ENCODE peak calls at places on chromosomes 6 and 20, in six cellular contexts. One of them, this sample, is unnamed.

GRCh38 chr6:90319979-90320667 is 23.5 kb upstream of the BACH2 start:
- DNase-seq in CD8-positive, alpha-beta T cell: no peak
- DNase-seq in HFF-Myc: no peak
- DNase-seq in psoas muscle: no peak
- DNase-seq in uterus: no peak
- DNase-seq in epithelial cell of esophagus: no peak
- DNase-seq in this sample: no peak

GRCh38 chr20:45105317-45105716 is 4.4 kb upstream of the KCNS1 start:
- DNase-seq in CD8-positive, alpha-beta T cell: no peak
- DNase-seq in HFF-Myc: no peak
- DNase-seq in psoas muscle: no peak
- DNase-seq in uterus: no peak
- DNase-seq in epithelial cell of esophagus: no peak
- DNase-seq in this sample: no peak

GRCh38 chr6:129197154-129197553 is 314.2 kb downstream of the LAMA2 start:
- DNase-seq in CD8-positive, alpha-beta T cell: no peak
- DNase-seq in HFF-Myc: no peak
- DNase-seq in psoas muscle: no peak
- DNase-seq in uterus: no peak
- DNase-seq in epithelial cell of esophagus: no peak
- DNase-seq in this sample: no peak

GRCh38 chr20:9886227-9886626 is 47.4 kb upstream of the PAK5 start:
- DNase-seq in CD8-positive, alpha-beta T cell: no peak
- DNase-seq in HFF-Myc: peak; percentile 12
- DNase-seq in psoas muscle: no peak
- DNase-seq in uterus: no peak
- DNase-seq in epithelial cell of esophagus: no peak
- DNase-seq in this sample: no peak

GRCh38 chr6:161303628-161304340 is 29.9 kb upstream of the AGPAT4 start:
- DNase-seq in CD8-positive, alpha-beta T cell: no peak
- DNase-seq in HFF-Myc: no peak
- DNase-seq in psoas muscle: no peak
- DNase-seq in uterus: no peak
- DNase-seq in epithelial cell of esophagus: peak; percentile 34
- DNase-seq in this sample: peak; percentile 78

GRCh38 chr20:6651016-6651415 is 116.5 kb upstream of the BMP2 start:
- DNase-seq in CD8-positive, alpha-beta T cell: no peak
- DNase-seq in HFF-Myc: no peak
- DNase-seq in psoas muscle: peak; percentile 69
- DNase-seq in uterus: peak; percentile 71
- DNase-seq in epithelial cell of esophagus: peak; percentile 89
- DNase-seq in this sample: no peak

GRCh38 chr20:35611482-35611881 is 4.1 kb upstream of the SPAG4 start:
- DNase-seq in CD8-positive, alpha-beta T cell: no peak
- DNase-seq in HFF-Myc: no peak
- DNase-seq in psoas muscle: no peak
- DNase-seq in uterus: no peak
- DNase-seq in epithelial cell of esophagus: no peak
- DNase-seq in this sample: no peak

GRCh38 chr20:47809561-47809960 is 24.3 kb upstream of the SULF2 start:
- DNase-seq in CD8-positive, alpha-beta T cell: no peak
- DNase-seq in HFF-Myc: peak; percentile 51
- DNase-seq in psoas muscle: no peak
- DNase-seq in uterus: peak; percentile 20
- DNase-seq in epithelial cell of esophagus: peak; percentile 96
- DNase-seq in this sample: no peak

GRCh38 chr6:144500886-144501285 is 215.8 kb downstream of the UTRN start:
- DNase-seq in CD8-positive, alpha-beta T cell: no peak
- DNase-seq in HFF-Myc: no peak
- DNase-seq in psoas muscle: no peak
- DNase-seq in uterus: no peak
- DNase-seq in epithelial cell of esophagus: no peak
- DNase-seq in this sample: no peak

GRCh38 chr20:64102647-64103354 is 4.6 kb downstream of the NPBWR2 start:
- DNase-seq in CD8-positive, alpha-beta T cell: no peak
- DNase-seq in HFF-Myc: no peak
- DNase-seq in psoas muscle: peak; percentile 13
- DNase-seq in uterus: no peak
- DNase-seq in epithelial cell of esophagus: no peak
- DNase-seq in this sample: no peak

GRCh38 chr6:46204880-46205650 is 34.3 kb upstream of the ENPP5 start:
- DNase-seq in CD8-positive, alpha-beta T cell: no peak
- DNase-seq in HFF-Myc: no peak
- DNase-seq in psoas muscle: no peak
- DNase-seq in uterus: no peak
- DNase-seq in epithelial cell of esophagus: no peak
- DNase-seq in this sample: no peak

GRCh38 chr6:46203388-46203787 is 32.6 kb upstream of the ENPP5 start:
- DNase-seq in CD8-positive, alpha-beta T cell: no peak
- DNase-seq in HFF-Myc: no peak
- DNase-seq in psoas muscle: no peak
- DNase-seq in uterus: no peak
- DNase-seq in epithelial cell of esophagus: no peak
- DNase-seq in this sample: no peak

GRCh38 chr6:46208303-46208702 is 37.5 kb upstream of the ENPP5 start:
- DNase-seq in CD8-positive, alpha-beta T cell: no peak
- DNase-seq in HFF-Myc: no peak
- DNase-seq in psoas muscle: no peak
- DNase-seq in uterus: no peak
- DNase-seq in epithelial cell of esophagus: no peak
- DNase-seq in this sample: no peak

GRCh38 chr6:46210294-46210693 is 39.5 kb upstream of the ENPP5 start:
- DNase-seq in CD8-positive, alpha-beta T cell: no peak
- DNase-seq in HFF-Myc: no peak
- DNase-seq in psoas muscle: no peak
- DNase-seq in uterus: no peak
- DNase-seq in epithelial cell of esophagus: peak; percentile 5
- DNase-seq in this sample: no peak

GRCh38 chr6:46207174-46207573 is 36.4 kb upstream of the ENPP5 start:
- DNase-seq in CD8-positive, alpha-beta T cell: no peak
- DNase-seq in HFF-Myc: no peak
- DNase-seq in psoas muscle: no peak
- DNase-seq in uterus: no peak
- DNase-seq in epithelial cell of esophagus: no peak
- DNase-seq in this sample: no peak
- TF ChIP-seq CTCF in CD8-positive, alpha-beta T cell: no peak
- TF ChIP-seq CTCF in HFF-Myc: no peak
- TF ChIP-seq CTCF in psoas muscle: peak; percentile 20
- TF ChIP-seq CTCF in uterus: no peak
- TF ChIP-seq CTCF in epithelial cell of esophagus: no peak
- TF ChIP-seq CTCF in this sample: no peak

GRCh38 chr20:58215116-58215515 is 13.3 kb downstream of the ANKRD60 start:
- DNase-seq in CD8-positive, alpha-beta T cell: no peak
- DNase-seq in HFF-Myc: no peak
- DNase-seq in psoas muscle: no peak
- DNase-seq in uterus: no peak
- DNase-seq in epithelial cell of esophagus: peak; percentile 10
- DNase-seq in this sample: no peak

GRCh38 chr20:58213716-58214115 is 14.7 kb downstream of the ANKRD60 start:
- DNase-seq in CD8-positive, alpha-beta T cell: no peak
- DNase-seq in HFF-Myc: no peak
- DNase-seq in psoas muscle: no peak
- DNase-seq in uterus: no peak
- DNase-seq in epithelial cell of esophagus: no peak
- DNase-seq in this sample: no peak

GRCh38 chr20:58214310-58214709 is 14.1 kb downstream of the ANKRD60 start:
- DNase-seq in CD8-positive, alpha-beta T cell: no peak
- DNase-seq in HFF-Myc: no peak
- DNase-seq in psoas muscle: no peak
- DNase-seq in uterus: no peak
- DNase-seq in epithelial cell of esophagus: no peak
- DNase-seq in this sample: no peak

GRCh38 chr20:58212636-58213035 is 15.8 kb downstream of the ANKRD60 start:
- DNase-seq in CD8-positive, alpha-beta T cell: no peak
- DNase-seq in HFF-Myc: no peak
- DNase-seq in psoas muscle: no peak
- DNase-seq in uterus: no peak
- DNase-seq in epithelial cell of esophagus: no peak
- DNase-seq in this sample: no peak

GRCh38 chr20:58213112-58213511 is 15.3 kb downstream of the ANKRD60 start:
- DNase-seq in CD8-positive, alpha-beta T cell: no peak
- DNase-seq in HFF-Myc: no peak
- DNase-seq in psoas muscle: no peak
- DNase-seq in uterus: no peak
- DNase-seq in epithelial cell of esophagus: no peak
- DNase-seq in this sample: no peak
- TF ChIP-seq CTCF in CD8-positive, alpha-beta T cell: no peak
- TF ChIP-seq CTCF in HFF-Myc: peak; percentile 19
- TF ChIP-seq CTCF in psoas muscle: no peak
- TF ChIP-seq CTCF in uterus: no peak
- TF ChIP-seq CTCF in epithelial cell of esophagus: peak; percentile 19
- TF ChIP-seq CTCF in this sample: peak; percentile 27

GRCh38 chr20:42191140-42191860 is 573.1 kb upstream of the CHD6 start:
- DNase-seq in CD8-positive, alpha-beta T cell: no peak
- DNase-seq in HFF-Myc: no peak
- DNase-seq in psoas muscle: no peak
- DNase-seq in uterus: no peak
- DNase-seq in epithelial cell of esophagus: peak; percentile 23
- DNase-seq in this sample: no peak
- TF ChIP-seq CTCF in CD8-positive, alpha-beta T cell: no peak
- TF ChIP-seq CTCF in HFF-Myc: no peak
- TF ChIP-seq CTCF in psoas muscle: no peak
- TF ChIP-seq CTCF in uterus: no peak
- TF ChIP-seq CTCF in epithelial cell of esophagus: no peak
- TF ChIP-seq CTCF in this sample: no peak

DNA sequence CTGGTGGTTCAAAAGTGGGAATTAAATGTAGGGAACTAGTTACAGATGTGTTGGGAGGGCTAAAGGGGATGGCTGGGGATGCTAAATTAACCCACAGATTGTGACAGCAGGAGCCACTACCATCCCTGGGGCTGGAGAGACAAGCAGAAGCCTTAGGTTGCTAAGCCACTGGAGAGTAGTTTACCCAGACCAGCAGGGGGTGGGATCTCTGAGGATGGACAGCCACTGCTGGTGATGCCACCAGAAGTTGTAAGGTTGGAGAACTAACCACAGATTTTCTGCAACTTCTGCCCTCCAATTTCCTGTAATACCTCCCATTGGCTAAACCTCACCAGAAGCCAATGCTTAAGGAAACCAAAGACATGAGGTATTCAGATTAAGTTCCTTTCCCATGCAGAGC is 139.6 kb upstream of the NOX3 start:
- DNase-seq in CD8-positive, alpha-beta T cell: no peak
- DNase-seq in HFF-Myc: no peak
- DNase-seq in psoas muscle: no peak
- DNase-seq in uterus: no peak
- DNase-seq in epithelial cell of esophagus: no peak
- DNase-seq in this sample: no peak
- TF ChIP-seq CTCF in CD8-positive, alpha-beta T cell: no peak
- TF ChIP-seq CTCF in HFF-Myc: no peak
- TF ChIP-seq CTCF in psoas muscle: no peak
- TF ChIP-seq CTCF in uterus: no peak
- TF ChIP-seq CTCF in epithelial cell of esophagus: no peak
- TF ChIP-seq CTCF in this sample: no peak

GRCh38 chr20:62208805-62209755 is 11.0 kb downstream of the HRH3 start:
- DNase-seq in CD8-positive, alpha-beta T cell: no peak
- DNase-seq in HFF-Myc: no peak
- DNase-seq in psoas muscle: peak; percentile 51
- DNase-seq in uterus: no peak
- DNase-seq in epithelial cell of esophagus: no peak
- DNase-seq in this sample: no peak
- TF ChIP-seq CTCF in CD8-positive, alpha-beta T cell: no peak
- TF ChIP-seq CTCF in HFF-Myc: peak; percentile 7
- TF ChIP-seq CTCF in psoas muscle: peak; percentile 41
- TF ChIP-seq CTCF in uterus: no peak
- TF ChIP-seq CTCF in epithelial cell of esophagus: peak; percentile 20
- TF ChIP-seq CTCF in this sample: no peak

GRCh38 chr6:35599761-35600658 is 87.3 kb upstream of the TULP1 start:
- DNase-seq in CD8-positive, alpha-beta T cell: no peak
- DNase-seq in HFF-Myc: no peak
- DNase-seq in psoas muscle: no peak
- DNase-seq in uterus: no peak
- DNase-seq in epithelial cell of esophagus: no peak
- DNase-seq in this sample: no peak

GRCh38 chr6:35600659-35601125 is 88.0 kb upstream of the TULP1 start:
- DNase-seq in CD8-positive, alpha-beta T cell: no peak
- DNase-seq in HFF-Myc: no peak
- DNase-seq in psoas muscle: no peak
- DNase-seq in uterus: no peak
- DNase-seq in epithelial cell of esophagus: no peak
- DNase-seq in this sample: no peak

GRCh38 chr6:35603326-35604202 is 85.2 kb downstream of the FKBP5 start:
- DNase-seq in CD8-positive, alpha-beta T cell: no peak
- DNase-seq in HFF-Myc: no peak
- DNase-seq in psoas muscle: no peak
- DNase-seq in uterus: no peak
- DNase-seq in epithelial cell of esophagus: peak; percentile 48
- DNase-seq in this sample: no peak

GRCh38 chr6:35602133-35602946 is 86.4 kb downstream of the FKBP5 start:
- DNase-seq in CD8-positive, alpha-beta T cell: peak; percentile 56
- DNase-seq in HFF-Myc: no peak
- DNase-seq in psoas muscle: no peak
- DNase-seq in uterus: no peak
- DNase-seq in epithelial cell of esophagus: peak; percentile 92
- DNase-seq in this sample: no peak

DNA sequence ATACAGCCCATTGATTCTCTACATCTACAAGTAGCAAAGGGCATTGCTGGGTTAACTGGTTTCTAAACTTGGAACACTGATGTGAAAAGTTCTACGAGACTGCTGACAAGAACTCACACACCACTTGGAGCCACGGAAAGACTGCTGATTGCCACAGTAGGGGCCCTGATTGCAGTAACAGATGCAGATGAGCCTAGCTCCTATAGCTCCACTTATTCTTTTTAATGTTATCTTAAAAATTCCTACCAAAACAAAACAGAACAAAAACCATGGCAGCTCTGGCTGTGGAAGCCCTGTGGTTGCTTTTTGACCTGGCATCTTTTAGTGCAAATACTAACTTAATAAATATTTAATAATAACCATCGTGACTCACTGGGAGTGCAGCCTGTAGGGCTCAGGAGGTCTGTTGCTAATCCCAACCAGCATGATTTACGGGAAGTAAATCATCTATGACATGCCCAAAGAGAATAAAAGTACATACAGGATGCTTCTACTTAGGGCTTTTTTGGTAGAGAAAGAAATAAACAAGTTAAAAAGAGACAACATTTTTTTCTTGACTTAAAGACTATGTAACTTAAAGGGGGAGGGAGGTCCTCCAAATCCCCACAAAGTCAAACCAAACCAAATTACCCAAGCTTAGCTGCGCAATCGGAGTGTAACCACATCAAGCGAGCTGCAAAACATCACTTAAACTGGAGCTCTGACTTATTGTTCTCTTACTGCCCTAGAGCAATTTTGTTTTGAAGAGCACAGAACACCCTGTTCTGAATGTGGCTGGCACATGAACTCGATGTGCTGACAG is 87.2 kb downstream of the FKBP5 start:
- DNase-seq in CD8-positive, alpha-beta T cell: peak; percentile 78
- DNase-seq in HFF-Myc: peak; percentile 91
- DNase-seq in psoas muscle: peak; percentile 46
- DNase-seq in uterus: peak; percentile 64
- DNase-seq in epithelial cell of esophagus: peak; percentile 86
- DNase-seq in this sample: no peak
- TF ChIP-seq CTCF in CD8-positive, alpha-beta T cell: no peak
- TF ChIP-seq CTCF in HFF-Myc: no peak
- TF ChIP-seq CTCF in psoas muscle: no peak
- TF ChIP-seq CTCF in uterus: no peak
- TF ChIP-seq CTCF in epithelial cell of esophagus: no peak
- TF ChIP-seq CTCF in this sample: no peak